ENCODE peak calls at places on chromosomes 7 and 10, in seven cellular contexts. Z, G, E, M, X, B and L are unnamed samples.
A peak's percentile ranks its signal among the peaks of the same experiment; 100 is the strongest.

GRCh38 chr7:25765110-25765509 is 386.9 kb upstream of the NFE2L3 start:
- DNase-seq in Z (no peak), G (no peak), E (no peak), M (no peak), X (no peak), B (no peak), L (no peak)

GRCh38 chr10:45673074-45673628 is 579 bp upstream of the ZFAND4 start:
- DNase-seq in Z (no peak), G (peak; percentile 64), E (peak; percentile 5), M (no peak), X (no peak), B (no peak), L (no peak)

GRCh38 chr10:119449760-119450461 is 92.6 kb downstream of the RGS10 start:
- DNase-seq in Z (peak; percentile 97), G (peak; percentile 95), E (peak; percentile 91), M (no peak), X (no peak), B (no peak), L (no peak)

GRCh38 chr7:113247198-113247597 is 128.8 kb upstream of the SMIM30 start:
- DNase-seq in Z (peak; percentile 18), G (no peak), E (no peak), M (no peak), X (no peak), B (no peak), L (no peak)

GRCh38 chr7:44262031-44262430 is 61.3 kb downstream of the YKT6 start:
- DNase-seq in Z (no peak), G (no peak), E (no peak), M (no peak), X (no peak), B (no peak), L (no peak)

GRCh38 chr7:112201839-112202238 is 4.4 kb downstream of the DOCK4 start:
- DNase-seq in Z (no peak), G (no peak), E (no peak), M (no peak), X (no peak), B (no peak), L (no peak)

GRCh38 chr7:98735801-98736200 is 118.7 kb downstream of the NPTX2 start:
- DNase-seq in Z (no peak), G (peak; percentile 35), E (no peak), M (no peak), X (no peak), B (no peak), L (no peak)

GRCh38 chr7:84790873-84791272 is 396.0 kb downstream of the SEMA3D start:
- DNase-seq in Z (peak; percentile 90), G (no peak), E (peak; percentile 91), M (no peak), X (no peak), B (no peak), L (no peak)

GRCh38 chr10:133287832-133288500 is 11.3 kb upstream of the ADAM8 start:
- DNase-seq in Z (no peak), G (no peak), E (no peak), M (no peak), X (no peak), B (no peak), L (no peak)

GRCh38 chr7:116230191-116231005 is 20.1 kb downstream of the TES start:
- DNase-seq in Z (no peak), G (no peak), E (no peak), M (no peak), X (no peak), B (no peak), L (no peak)

GRCh38 chr7:37342665-37343471 is 105.8 kb downstream of the ELMO1 start:
- DNase-seq in Z (no peak), G (no peak), E (no peak), M (peak; percentile 58), X (peak; percentile 72), B (peak; percentile 71), L (peak; percentile 70)

GRCh38 chr10:78571286-78571685 is 497.5 kb upstream of the ZMIZ1 start:
- DNase-seq in Z (no peak), G (no peak), E (no peak), M (no peak), X (no peak), B (no peak), L (no peak)

GRCh38 chr7:155457544-155458316 is at the start of gene EN2:
- DNase-seq in Z (no peak), G (peak; percentile 82), E (no peak), M (no peak), X (no peak), B (no peak), L (no peak)

GRCh38 chr10:35172574-35172973 is 45.9 kb downstream of the CREM start:
- DNase-seq in Z (peak; percentile 57), G (no peak), E (peak; percentile 73), M (no peak), X (no peak), B (no peak), L (no peak)

GRCh38 chr10:71972746-71973695 is 8.8 kb downstream of the CHST3 start:
- DNase-seq in Z (no peak), G (no peak), E (no peak), M (no peak), X (no peak), B (no peak), L (no peak)

GRCh38 chr7:155885162-155886160 is 73.2 kb upstream of the SHH start:
- DNase-seq in Z (peak; percentile 72), G (no peak), E (peak; percentile 86), M (no peak), X (no peak), B (no peak), L (no peak)

GRCh38 chr7:142925413-142925812 is 8.1 kb downstream of the TRPV5 start:
- DNase-seq in Z (no peak), G (no peak), E (no peak), M (no peak), X (no peak), B (no peak), L (no peak)

GRCh38 chr10:113133497-113133896 is 183.4 kb downstream of the TCF7L2 start:
- DNase-seq in Z (peak; percentile 48), G (no peak), E (peak; percentile 61), M (no peak), X (no peak), B (no peak), L (no peak)

GRCh38 chr10:34254596-34254995 is 560.5 kb downstream of the PARD3 start:
- DNase-seq in Z (peak; percentile 71), G (no peak), E (peak; percentile 50), M (no peak), X (no peak), B (no peak), L (no peak)

GRCh38 chr10:71308985-71309384 is 10.1 kb upstream of the SLC29A3 start:
- DNase-seq in Z (no peak), G (no peak), E (no peak), M (no peak), X (no peak), B (no peak), L (no peak)

GRCh38 chr10:11285171-11285570 is 267.5 kb downstream of the CELF2 start:
- DNase-seq in Z (no peak), G (no peak), E (no peak), M (no peak), X (no peak), B (no peak), L (no peak)

GRCh38 chr10:21634599-21635365 is 100.8 kb downstream of the MLLT10 start:
- DNase-seq in Z (peak; percentile 25), G (no peak), E (peak; percentile 12), M (no peak), X (no peak), B (no peak), L (no peak)

GRCh38 chr10:46524471-46525176 is 31.8 kb downstream of the GPRIN2 start:
- DNase-seq in Z (peak; percentile 86), G (peak; percentile 83), E (peak; percentile 56), M (no peak), X (no peak), B (no peak), L (no peak)

GRCh38 chr10:71070741-71071140 is 141.6 kb upstream of the UNC5B start:
- DNase-seq in Z (no peak), G (no peak), E (no peak), M (no peak), X (no peak), B (no peak), L (no peak)

GRCh38 chr10:44807451-44807850 is 103.7 kb upstream of the TMEM72 start:
- DNase-seq in Z (peak; percentile 25), G (no peak), E (no peak), M (no peak), X (no peak), B (no peak), L (no peak)

GRCh38 chr10:35336921-35337741 is 822 bp downstream of the CCNY start:
- DNase-seq in Z (peak; percentile 29), G (peak; percentile 82), E (no peak), M (peak; percentile 17), X (no peak), B (peak; percentile 14), L (peak; percentile 17)

GRCh38 chr7:134755422-134756022 is 23.9 kb upstream of the CALD1 start:
- DNase-seq in Z (peak; percentile 65), G (no peak), E (peak; percentile 58), M (peak; percentile 28), X (no peak), B (peak; percentile 44), L (no peak)

GRCh38 chr10:43355749-43356371 is 15.6 kb upstream of the FXYD4 start:
- DNase-seq in Z (peak; percentile 53), G (no peak), E (peak; percentile 26), M (no peak), X (no peak), B (no peak), L (no peak)

GRCh38 chr10:61780732-61781131 is 118.0 kb downstream of the CABCOCO1 start:
- DNase-seq in Z (no peak), G (no peak), E (no peak), M (no peak), X (no peak), B (no peak), L (no peak)

GRCh38 chr7:28867181-28867580 is 90.9 kb downstream of the TRIL start:
- DNase-seq in Z (no peak), G (no peak), E (no peak), M (no peak), X (no peak), B (no peak), L (no peak)

GRCh38 chr7:106068986-106069385 is 43.1 kb downstream of the SYPL1 start:
- DNase-seq in Z (no peak), G (no peak), E (no peak), M (no peak), X (no peak), B (no peak), L (no peak)

GRCh38 chr10:18087398-18087797 is 52.8 kb upstream of the CACNB2 start:
- DNase-seq in Z (no peak), G (no peak), E (peak; percentile 50), M (no peak), X (no peak), B (no peak), L (no peak)

GRCh38 chr10:12633776-12634390 is 284.5 kb downstream of the CAMK1D start:
- DNase-seq in Z (no peak), G (no peak), E (no peak), M (no peak), X (no peak), B (no peak), L (no peak)